ENCODE peak calls at places on chromosome 4, in seven cellular contexts. N is sigmoid colon, I is stomach, U is transverse colon, X is upper lobe of left lung, F is GM12878, V is K562. L is an unnamed sample.

GRCh38 chr4:39255266-39255665 is 72.9 kb downstream of the WDR19 start:
- DNase-seq in V (peak), F (no peak), X (no peak), U (no peak), N (no peak), I (no peak), L (no peak)

GRCh38 chr4:5941601-5942000 is 48.7 kb upstream of the CRMP1 start:
- DNase-seq in F (no peak), I (no peak), V (no peak), N (peak), U (no peak), X (no peak), L (no peak)

GRCh38 chr4:137531951-137532868 is at the start of gene PCDH18:
- DNase-seq in V (no peak), U (peak), X (no peak), N (peak), I (peak), F (peak), L (peak)

GRCh38 chr4:78845469-78845868 is 69.3 kb downstream of the BMP2K start:
- DNase-seq in X (no peak), F (peak), I (no peak), N (no peak), U (no peak), V (no peak), L (no peak)

GRCh38 chr4:86653237-86653865 is 59.2 kb downstream of the PTPN13 start:
- DNase-seq in I (no peak), F (no peak), U (peak), V (peak), N (no peak), X (no peak), L (no peak)

GRCh38 chr4:86441175-86441960 is 81.5 kb upstream of the MAPK10 start:
- DNase-seq in N (no peak), V (no peak), U (no peak), F (peak), X (no peak), I (no peak), L (no peak)

GRCh38 chr4:13907255-13907751 is 279.8 kb upstream of the BOD1L1 start:
- DNase-seq in F (no peak), N (no peak), U (no peak), I (no peak), X (no peak), V (no peak), L (no peak)

GRCh38 chr4:83093060-83093640 is 21.4 kb downstream of the PLAC8 start:
- DNase-seq in X (no peak), F (no peak), I (no peak), U (no peak), V (no peak), N (no peak), L (no peak)

GRCh38 chr4:108087293-108087967 is 81.3 kb downstream of the LEF1 start:
- DNase-seq in F (no peak), X (no peak), V (no peak), N (no peak), I (no peak), U (no peak), L (no peak)

GRCh38 chr4:38670939-38671593 is 7.1 kb downstream of the KLF3 start:
- DNase-seq in U (peak), I (peak), N (no peak), X (no peak), F (no peak), V (no peak), L (no peak)

GRCh38 chr4:7541414-7541810 is 106.7 kb upstream of the PSAPL1 start:
- DNase-seq in F (no peak), V (no peak), U (no peak), I (no peak), N (no peak), X (peak), L (no peak)

GRCh38 chr4:28296239-28296638 is 1435.6 kb downstream of the STIM2 start:
- DNase-seq in U (no peak), I (no peak), F (no peak), X (no peak), N (no peak), V (no peak), L (no peak)
- TF ChIP-seq EP300 in U (no peak), I (no peak), F (no peak), X (no peak), N (no peak), V (no peak), L (no peak)

GRCh38 chr4:99458911-99459447 is 23.8 kb upstream of the ADH7 start:
- DNase-seq in U (no peak), V (no peak), N (no peak), F (no peak), I (no peak), X (no peak), L (no peak)

GRCh38 chr4:99461623-99462401 is 26.7 kb upstream of the ADH7 start:
- DNase-seq in X (no peak), U (no peak), F (no peak), V (no peak), I (no peak), N (no peak), L (no peak)

GRCh38 chr4:99459546-99460042 is 24.5 kb upstream of the ADH7 start:
- DNase-seq in F (no peak), X (no peak), N (no peak), V (no peak), U (no peak), I (no peak), L (no peak)

GRCh38 chr4:99457676-99458075 is 22.5 kb upstream of the ADH7 start:
- DNase-seq in F (no peak), U (no peak), I (no peak), V (no peak), X (no peak), N (no peak), L (no peak)

DNA sequence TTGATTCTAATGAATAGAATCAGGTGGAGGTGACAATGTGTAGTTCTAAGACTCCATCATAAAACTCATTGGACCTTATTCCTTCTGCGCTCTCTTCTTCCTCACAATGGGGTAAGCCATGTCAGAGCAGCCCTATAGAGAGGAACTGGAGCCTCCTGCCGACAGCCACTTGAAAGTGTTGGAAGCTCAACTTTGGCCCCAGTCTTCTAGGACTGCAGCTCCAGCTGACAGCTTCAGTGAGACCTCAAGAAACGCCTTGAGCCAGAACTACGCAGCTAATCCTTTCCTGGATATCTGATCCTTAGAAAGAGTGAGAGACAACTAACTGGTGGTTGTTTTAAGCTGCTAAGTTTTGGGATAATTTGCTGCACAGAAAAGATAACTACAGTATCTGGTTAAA is 22.1 kb upstream of the ADH7 start:
- DNase-seq in V (no peak), X (no peak), I (no peak), F (no peak), U (no peak), N (no peak), L (no peak)
- TF ChIP-seq POLR2AphosphoS5 in V (no peak), X (no peak), I (no peak), F (no peak), U (no peak), N (no peak), L (no peak)

GRCh38 chr4:104425003-104425402 is 69.7 kb downstream of the CXXC4 start:
- DNase-seq in F (no peak), X (no peak), V (no peak), I (no peak), U (no peak), N (no peak), L (no peak)
- TF ChIP-seq EP300 in F (no peak), X (no peak), V (no peak), I (no peak), U (no peak), N (no peak), L (no peak)

GRCh38 chr4:184848510-184848909 is 22.7 kb upstream of the ACSL1 start:
- DNase-seq in V (no peak), X (no peak), U (no peak), F (no peak), I (no peak), N (no peak), L (no peak)

GRCh38 chr4:184845367-184846011 is 19.7 kb upstream of the ACSL1 start:
- DNase-seq in X (no peak), F (no peak), I (no peak), U (no peak), N (no peak), V (no peak), L (no peak)

GRCh38 chr4:184844742-184845141 is 19.0 kb upstream of the ACSL1 start:
- DNase-seq in X (no peak), I (no peak), U (no peak), N (no peak), V (no peak), F (no peak), L (no peak)

GRCh38 chr4:184846531-184846930 is 20.8 kb upstream of the ACSL1 start:
- DNase-seq in F (no peak), I (no peak), U (no peak), N (no peak), V (no peak), X (no peak), L (no peak)

DNA sequence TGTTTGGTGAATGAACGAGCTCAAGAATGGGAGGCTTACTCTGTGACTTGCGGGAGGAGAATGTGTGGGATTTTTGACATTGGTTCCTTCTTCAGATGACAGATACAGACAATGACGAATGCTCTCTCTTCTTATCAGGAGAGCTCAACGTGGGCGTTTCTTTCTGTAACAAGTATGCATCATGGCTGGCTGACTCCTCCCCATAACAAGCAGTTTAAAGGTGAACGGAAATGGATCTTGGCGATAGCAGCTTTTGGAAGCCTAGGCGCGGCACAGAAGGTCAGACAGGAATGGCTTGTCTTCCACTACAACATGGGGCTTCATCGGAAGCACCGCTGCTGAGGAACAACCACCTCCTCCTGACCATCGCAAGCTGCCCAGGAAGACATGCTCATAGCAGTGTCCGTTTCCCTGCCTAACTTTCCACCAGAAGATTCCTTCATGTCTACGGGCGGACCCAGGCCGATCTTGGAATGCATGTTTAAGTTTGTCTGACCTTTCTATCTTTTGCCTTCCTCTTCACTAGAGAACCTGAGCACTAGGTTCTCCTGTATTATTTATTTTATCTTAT is 18.3 kb upstream of the ACSL1 start:
- DNase-seq in N (no peak), U (no peak), V (peak), X (no peak), F (no peak), I (no peak), L (no peak)
- TF ChIP-seq POLR2AphosphoS5 in N (no peak), U (no peak), V (peak), X (no peak), F (no peak), I (no peak), L (no peak)

DNA sequence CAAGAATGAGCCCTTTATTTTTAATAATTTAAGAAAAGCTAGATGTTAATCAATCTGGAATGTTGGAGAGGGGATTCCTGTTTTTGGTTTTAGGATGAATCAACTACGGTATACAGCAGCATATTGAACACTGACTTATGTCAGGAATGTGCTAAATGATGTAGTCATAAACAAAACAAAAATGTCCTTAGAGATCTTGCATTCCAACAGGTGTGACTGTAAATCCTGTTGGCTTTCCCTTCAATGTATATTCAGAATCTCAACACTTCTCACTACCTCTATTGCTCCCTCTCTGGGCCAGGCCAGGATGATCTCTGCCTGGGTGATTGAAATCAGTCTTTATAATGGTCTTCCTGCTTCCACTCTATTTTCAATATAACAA is 37.8 kb upstream of the BDH2 start:
- DNase-seq in U (no peak), V (no peak), X (no peak), N (no peak), F (no peak), I (no peak), L (no peak)
- TF ChIP-seq EP300 in U (no peak), V (no peak), X (no peak), N (no peak), F (no peak), I (no peak), L (no peak)

GRCh38 chr4:145938618-145939177 is at the start of gene ZNF827:
- DNase-seq in X (peak), U (peak), V (no peak), F (peak), I (peak), N (peak), L (no peak)
- TF ChIP-seq POLR2AphosphoS5 in X (no peak), U (peak), V (no peak), F (peak), I (no peak), N (peak), L (no peak)

DNA sequence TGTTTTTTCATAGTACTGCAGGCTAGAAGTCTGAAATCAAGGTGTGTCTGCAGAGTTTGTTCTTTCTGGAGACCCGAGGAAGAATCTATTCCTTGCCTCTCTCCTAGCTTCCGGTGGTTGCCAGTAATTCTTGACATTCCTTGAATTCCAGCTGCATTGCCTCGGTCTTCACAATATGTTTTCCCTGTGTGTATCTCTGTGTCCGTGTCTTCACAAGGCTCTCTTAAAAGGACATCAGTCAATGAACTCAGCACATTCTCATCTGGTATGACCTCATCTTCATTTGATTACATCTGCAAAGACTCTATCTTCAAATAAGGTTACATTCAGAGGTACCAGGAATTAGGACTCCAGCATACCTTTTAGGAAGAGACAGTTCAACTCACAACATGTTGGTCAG is 163.4 kb downstream of the BANK1 start:
- DNase-seq in N (no peak), F (no peak), V (no peak), X (no peak), U (no peak), I (no peak), L (no peak)
- TF ChIP-seq EP300 in N (no peak), F (no peak), V (no peak), X (no peak), U (no peak), I (no peak), L (no peak)

DNA sequence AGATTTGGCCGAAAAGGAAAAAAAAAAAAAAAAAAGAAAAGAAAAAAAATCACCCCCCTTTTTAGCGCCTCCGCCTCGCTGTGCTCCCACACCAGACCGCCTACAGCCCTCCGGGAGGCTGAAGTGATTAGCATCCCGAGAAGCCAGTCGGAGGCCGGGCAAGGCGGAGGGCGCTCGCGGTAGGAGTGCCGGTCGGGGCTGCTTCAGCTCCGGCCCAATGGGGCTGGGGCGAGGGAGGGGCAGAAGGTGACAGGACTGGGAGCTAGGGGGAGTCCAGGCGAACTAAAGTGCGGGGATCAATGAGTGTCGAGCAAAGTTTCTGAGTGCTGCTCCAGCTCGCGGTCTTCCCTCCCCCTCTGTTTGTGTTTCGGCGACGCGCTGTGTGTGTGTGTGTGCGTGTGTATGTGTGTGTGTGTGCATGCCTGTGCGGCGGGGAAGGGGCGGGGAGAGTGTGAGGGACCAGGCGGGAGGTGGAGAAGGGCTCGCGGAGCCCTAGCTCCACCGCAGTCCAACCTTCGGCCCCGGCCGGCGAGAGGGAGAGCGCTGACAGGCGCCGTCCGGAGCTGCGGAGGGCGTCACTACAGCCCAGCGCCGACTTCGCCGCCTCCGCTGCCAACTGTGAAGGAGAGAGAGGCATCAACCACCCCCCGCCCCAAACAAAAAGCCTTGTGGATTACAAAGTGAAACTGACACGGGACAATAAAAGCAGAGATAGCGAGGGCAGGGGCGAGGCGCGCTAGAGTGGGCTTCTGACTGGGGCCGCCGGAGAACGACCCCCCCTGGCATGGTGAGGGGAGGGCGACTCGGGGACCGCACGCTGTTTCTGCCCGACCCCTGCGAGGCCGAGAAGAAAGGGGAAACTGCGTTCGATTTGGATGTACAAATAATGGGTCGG is at the start of gene FAT4:
- DNase-seq in F (no peak), U (peak), I (peak), N (peak), X (peak), V (peak), L (peak)
- TF ChIP-seq POLR2AphosphoS5 in F (no peak), U (peak), I (peak), N (peak), X (peak), V (no peak), L (no peak)